ENCODE peak calls at places on chromosome 13, in ten cellular contexts. Y is tibial artery; I is pancreas; X is posterior vena cava; G is PC-3; J is NK-92 treated with Interleukin-12 subunit alpha and Interleukin-12 subunit beta, amount 100 ng/mL, for 24 hours; P is foreskin keratinocyte; Q is right lobe of liver; C is fibroblast of pulmonary artery; T is uterus. D is an unnamed sample.

GRCh38 chr13:25574437-25575426 is 203.0 kb downstream of the ATP8A2 start:
- DNase-seq in Y (peak; percentile 73), I (no peak), X (no peak), G (peak; percentile 88), J (peak; percentile 52), P (peak; percentile 44), Q (peak; percentile 42), C (peak; percentile 90), T (peak; percentile 22), D (peak; percentile 47)

GRCh38 chr13:99895999-99896695 is 75.4 kb downstream of the ZIC5 start:
- DNase-seq in Y (no peak), I (no peak), X (no peak), G (no peak), J (no peak), P (no peak), Q (no peak), C (no peak), T (no peak), D (no peak)

GRCh38 chr13:93758575-93758974 is 532.0 kb downstream of the GPC6 start:
- DNase-seq in Y (no peak), I (no peak), X (no peak), G (peak; percentile 42), J (no peak), P (no peak), Q (no peak), C (peak; percentile 49), T (no peak), D (no peak)

GRCh38 chr13:75312884-75313520 is 169.0 kb downstream of the TBC1D4 start:
- DNase-seq in Y (no peak), I (no peak), X (no peak), G (no peak), J (peak; percentile 66), P (no peak), Q (no peak), C (no peak), T (no peak), D (no peak)

GRCh38 chr13:43472344-43472743 is 314.4 kb downstream of the ENOX1 start:
- DNase-seq in Y (no peak), I (no peak), X (no peak), G (no peak), J (no peak), P (no peak), Q (no peak), C (no peak), T (no peak), D (no peak)

GRCh38 chr13:101292711-101293110 is 123.6 kb downstream of the NALCN start:
- DNase-seq in Y (no peak), I (no peak), X (no peak), G (no peak), J (no peak), P (no peak), Q (no peak), C (no peak), T (no peak), D (no peak)

GRCh38 chr13:90518398-90518797 is 829.1 kb upstream of the MIR17HG start:
- DNase-seq in Y (no peak), I (no peak), X (no peak), G (no peak), J (no peak), P (no peak), Q (no peak), C (no peak), T (no peak), D (no peak)

GRCh38 chr13:27599845-27600553 is 20.3 kb downstream of the LNX2 start:
- DNase-seq in Y (no peak), I (no peak), X (no peak), G (peak; percentile 90), J (no peak), P (peak; percentile 59), Q (no peak), C (peak; percentile 80), T (no peak), D (peak; percentile 41)

GRCh38 chr13:101354895-101355294 is 61.4 kb downstream of the NALCN start:
- DNase-seq in Y (no peak), I (no peak), X (peak; percentile 56), G (no peak), J (no peak), P (no peak), Q (no peak), C (no peak), T (no peak), D (no peak)

GRCh38 chr13:22372261-22372660 is 701.4 kb downstream of the FGF9 start:
- DNase-seq in Y (no peak), I (no peak), X (no peak), G (no peak), J (no peak), P (no peak), Q (no peak), C (no peak), T (no peak), D (no peak)

GRCh38 chr13:113645329-113645728 is 12.7 kb downstream of the ATP4B start:
- DNase-seq in Y (peak; percentile 4), I (no peak), X (no peak), G (no peak), J (no peak), P (no peak), Q (no peak), C (no peak), T (no peak), D (no peak)

GRCh38 chr13:76836311-76836710 is 49.9 kb downstream of the KCTD12 start:
- DNase-seq in Y (no peak), I (no peak), X (no peak), G (peak; percentile 56), J (no peak), P (no peak), Q (no peak), C (no peak), T (no peak), D (no peak)

GRCh38 chr13:41520699-41521630 is 63.6 kb downstream of the RGCC start:
- DNase-seq in Y (no peak), I (no peak), X (no peak), G (no peak), J (no peak), P (no peak), Q (no peak), C (no peak), T (no peak), D (no peak)

GRCh38 chr13:99642841-99643240 is 141.6 kb downstream of the TM9SF2 start:
- DNase-seq in Y (no peak), I (no peak), X (no peak), G (no peak), J (no peak), P (no peak), Q (no peak), C (no peak), T (no peak), D (no peak)

GRCh38 chr13:44930907-44931676 is 58.2 kb downstream of the NUFIP1 start:
- DNase-seq in Y (no peak), I (no peak), X (no peak), G (peak; percentile 27), J (no peak), P (no peak), Q (no peak), C (peak; percentile 42), T (no peak), D (peak; percentile 14)

GRCh38 chr13:92806215-92806614 is 420.4 kb upstream of the GPC6 start:
- DNase-seq in Y (no peak), I (no peak), X (no peak), G (peak; percentile 6), J (no peak), P (no peak), Q (no peak), C (peak; percentile 10), T (no peak), D (no peak)